ENCODE peak calls at places on chromosome 2, in six cellular contexts. One of them, this sample, is unnamed.

GRCh38 chr2:67145851-67146250 is 251.3 kb upstream of the ETAA1 start:
- DNase-seq in B cell: no peak
- DNase-seq in Daoy: no peak
- DNase-seq in AG04450: no peak
- DNase-seq in GM23338: no peak
- DNase-seq in HFFc6: no peak
- DNase-seq in this sample: no peak

GRCh38 chr2:70807102-70807827 is 13.1 kb downstream of the CLEC4F start:
- DNase-seq in B cell: no peak
- DNase-seq in Daoy: no peak
- DNase-seq in AG04450: no peak
- DNase-seq in GM23338: no peak
- DNase-seq in HFFc6: no peak
- DNase-seq in this sample: no peak

GRCh38 chr2:109238580-109238979 is 109.6 kb downstream of the SH3RF3 start:
- DNase-seq in B cell: peak; percentile 55
- DNase-seq in Daoy: peak; percentile 77
- DNase-seq in AG04450: peak; percentile 74
- DNase-seq in GM23338: no peak
- DNase-seq in HFFc6: peak; percentile 53
- DNase-seq in this sample: peak; percentile 90

GRCh38 chr2:154256136-154256535 is 384.4 kb downstream of the GALNT13 start:
- DNase-seq in B cell: no peak
- DNase-seq in Daoy: no peak
- DNase-seq in AG04450: no peak
- DNase-seq in GM23338: no peak
- DNase-seq in HFFc6: no peak
- DNase-seq in this sample: no peak

GRCh38 chr2:101775636-101776035 is 78.1 kb downstream of the MAP4K4 start:
- DNase-seq in B cell: no peak
- DNase-seq in Daoy: no peak
- DNase-seq in AG04450: no peak
- DNase-seq in GM23338: no peak
- DNase-seq in HFFc6: no peak
- DNase-seq in this sample: no peak

GRCh38 chr2:128557841-128558241 is 239.2 kb upstream of the HS6ST1 start:
- DNase-seq in B cell: no peak
- DNase-seq in Daoy: no peak
- DNase-seq in AG04450: no peak
- DNase-seq in GM23338: no peak
- DNase-seq in HFFc6: peak; percentile 3
- DNase-seq in this sample: peak; percentile 75

GRCh38 chr2:20634430-20635095 is 16.3 kb downstream of the HS1BP3 start:
- DNase-seq in B cell: no peak
- DNase-seq in Daoy: peak; percentile 58
- DNase-seq in AG04450: peak; percentile 32
- DNase-seq in GM23338: no peak
- DNase-seq in HFFc6: peak; percentile 56
- DNase-seq in this sample: peak; percentile 64

GRCh38 chr2:5444854-5445253 is 247.3 kb upstream of the SOX11 start:
- DNase-seq in B cell: no peak
- DNase-seq in Daoy: no peak
- DNase-seq in AG04450: no peak
- DNase-seq in GM23338: no peak
- DNase-seq in HFFc6: no peak
- DNase-seq in this sample: no peak

GRCh38 chr2:132270255-132270654 is 108.5 kb upstream of the ANKRD30BL start:
- DNase-seq in B cell: no peak
- DNase-seq in Daoy: no peak
- DNase-seq in AG04450: no peak
- DNase-seq in GM23338: no peak
- DNase-seq in HFFc6: no peak
- DNase-seq in this sample: no peak

GRCh38 chr2:219634951-219635751 is 7.7 kb downstream of the SLC4A3 start:
- DNase-seq in B cell: no peak
- DNase-seq in Daoy: no peak
- DNase-seq in AG04450: no peak
- DNase-seq in GM23338: no peak
- DNase-seq in HFFc6: no peak
- DNase-seq in this sample: no peak

GRCh38 chr2:222504714-222505113 is 80.4 kb downstream of the SGPP2 start:
- DNase-seq in B cell: peak; percentile 3
- DNase-seq in Daoy: no peak
- DNase-seq in AG04450: no peak
- DNase-seq in GM23338: no peak
- DNase-seq in HFFc6: no peak
- DNase-seq in this sample: no peak

GRCh38 chr2:96977631-96978195 is 8.7 kb downstream of the FAM178B start:
- DNase-seq in B cell: no peak
- DNase-seq in Daoy: peak; percentile 36
- DNase-seq in AG04450: no peak
- DNase-seq in GM23338: peak; percentile 37
- DNase-seq in HFFc6: peak; percentile 56
- DNase-seq in this sample: peak; percentile 54

GRCh38 chr2:173872714-173873113 is 92.5 kb downstream of the SP3 start:
- DNase-seq in B cell: no peak
- DNase-seq in Daoy: no peak
- DNase-seq in AG04450: no peak
- DNase-seq in GM23338: no peak
- DNase-seq in HFFc6: no peak
- DNase-seq in this sample: no peak

GRCh38 chr2:165725421-165725820 is 68.6 kb downstream of the GALNT3 start:
- DNase-seq in B cell: no peak
- DNase-seq in Daoy: peak; percentile 57
- DNase-seq in AG04450: peak; percentile 10
- DNase-seq in GM23338: no peak
- DNase-seq in HFFc6: peak; percentile 56
- DNase-seq in this sample: peak; percentile 74

GRCh38 chr2:179580378-179581146 is 280.9 kb downstream of the ZNF385B start:
- DNase-seq in B cell: no peak
- DNase-seq in Daoy: no peak
- DNase-seq in AG04450: no peak
- DNase-seq in GM23338: no peak
- DNase-seq in HFFc6: no peak
- DNase-seq in this sample: no peak

GRCh38 chr2:96191937-96192670 is 16.5 kb downstream of the STARD7 start:
- DNase-seq in B cell: no peak
- DNase-seq in Daoy: no peak
- DNase-seq in AG04450: no peak
- DNase-seq in GM23338: no peak
- DNase-seq in HFFc6: no peak
- DNase-seq in this sample: no peak

GRCh38 chr2:234412726-234413125 is 84.2 kb downstream of the ARL4C start:
- DNase-seq in B cell: no peak
- DNase-seq in Daoy: peak; percentile 77
- DNase-seq in AG04450: no peak
- DNase-seq in GM23338: no peak
- DNase-seq in HFFc6: no peak
- DNase-seq in this sample: peak; percentile 39

GRCh38 chr2:72154386-72154785 is 6.7 kb upstream of the CYP26B1 start:
- DNase-seq in B cell: no peak
- DNase-seq in Daoy: no peak
- DNase-seq in AG04450: no peak
- DNase-seq in GM23338: peak; percentile 40
- DNase-seq in HFFc6: no peak
- DNase-seq in this sample: no peak

GRCh38 chr2:128327180-128327964 is 8.7 kb upstream of the HS6ST1 start:
- DNase-seq in B cell: no peak
- DNase-seq in Daoy: no peak
- DNase-seq in AG04450: no peak
- DNase-seq in GM23338: no peak
- DNase-seq in HFFc6: no peak
- DNase-seq in this sample: no peak

GRCh38 chr2:142672698-142673097 is 204.8 kb upstream of the KYNU start:
- DNase-seq in B cell: no peak
- DNase-seq in Daoy: no peak
- DNase-seq in AG04450: no peak
- DNase-seq in GM23338: no peak
- DNase-seq in HFFc6: no peak
- DNase-seq in this sample: no peak

GRCh38 chr2:150030440-150030839 is 442.9 kb upstream of the MMADHC start:
- DNase-seq in B cell: no peak
- DNase-seq in Daoy: no peak
- DNase-seq in AG04450: no peak
- DNase-seq in GM23338: no peak
- DNase-seq in HFFc6: no peak
- DNase-seq in this sample: no peak

GRCh38 chr2:201185863-201186262 is 2.9 kb downstream of the CASP10 start:
- DNase-seq in B cell: peak; percentile 38
- DNase-seq in Daoy: no peak
- DNase-seq in AG04450: no peak
- DNase-seq in GM23338: no peak
- DNase-seq in HFFc6: no peak
- DNase-seq in this sample: no peak

GRCh38 chr2:37706784-37707183 is 35.3 kb upstream of the CDC42EP3 start:
- DNase-seq in B cell: no peak
- DNase-seq in Daoy: no peak
- DNase-seq in AG04450: no peak
- DNase-seq in GM23338: no peak
- DNase-seq in HFFc6: no peak
- DNase-seq in this sample: peak; percentile 20

GRCh38 chr2:100376836-100377235 is 40.6 kb downstream of the CHST10 start:
- DNase-seq in B cell: no peak
- DNase-seq in Daoy: no peak
- DNase-seq in AG04450: no peak
- DNase-seq in GM23338: no peak
- DNase-seq in HFFc6: no peak
- DNase-seq in this sample: no peak

GRCh38 chr2:197292614-197293013 is 18.0 kb downstream of the ANKRD44 start:
- DNase-seq in B cell: no peak
- DNase-seq in Daoy: no peak
- DNase-seq in AG04450: no peak
- DNase-seq in GM23338: no peak
- DNase-seq in HFFc6: no peak
- DNase-seq in this sample: no peak

GRCh38 chr2:168814939-168815907 is 12.8 kb downstream of the NOSTRIN start:
- DNase-seq in B cell: no peak
- DNase-seq in Daoy: no peak
- DNase-seq in AG04450: no peak
- DNase-seq in GM23338: no peak
- DNase-seq in HFFc6: no peak
- DNase-seq in this sample: no peak

GRCh38 chr2:96260404-96261260 is 5.2 kb downstream of the TMEM127 start:
- DNase-seq in B cell: peak; percentile 57
- DNase-seq in Daoy: peak; percentile 89
- DNase-seq in AG04450: peak; percentile 65
- DNase-seq in GM23338: peak; percentile 79
- DNase-seq in HFFc6: peak; percentile 85
- DNase-seq in this sample: peak; percentile 93

GRCh38 chr2:239991689-239992314 is 33.3 kb downstream of the NDUFA10 start:
- DNase-seq in B cell: peak; percentile 54
- DNase-seq in Daoy: peak; percentile 15
- DNase-seq in AG04450: peak; percentile 29
- DNase-seq in GM23338: peak; percentile 78
- DNase-seq in HFFc6: peak; percentile 59
- DNase-seq in this sample: peak; percentile 60

GRCh38 chr2:203722411-203722810 is 16.0 kb downstream of the CD28 start:
- DNase-seq in B cell: no peak
- DNase-seq in Daoy: no peak
- DNase-seq in AG04450: no peak
- DNase-seq in GM23338: no peak
- DNase-seq in HFFc6: peak; percentile 36
- DNase-seq in this sample: peak; percentile 53

GRCh38 chr2:202158796-202159195 is 79.6 kb downstream of the SUMO1 start:
- DNase-seq in B cell: no peak
- DNase-seq in Daoy: no peak
- DNase-seq in AG04450: no peak
- DNase-seq in GM23338: no peak
- DNase-seq in HFFc6: peak; percentile 16
- DNase-seq in this sample: peak; percentile 55

GRCh38 chr2:241777167-241777685 is 604 bp downstream of the GAL3ST2 start:
- DNase-seq in B cell: no peak
- DNase-seq in Daoy: no peak
- DNase-seq in AG04450: no peak
- DNase-seq in GM23338: no peak
- DNase-seq in HFFc6: no peak
- DNase-seq in this sample: no peak

GRCh38 chr2:38187416-38188127 is 111.6 kb upstream of the CYP1B1 start:
- DNase-seq in B cell: no peak
- DNase-seq in Daoy: peak; percentile 87
- DNase-seq in AG04450: peak; percentile 74
- DNase-seq in GM23338: no peak
- DNase-seq in HFFc6: peak; percentile 44
- DNase-seq in this sample: peak; percentile 35

GRCh38 chr2:26148501-26148900 is 24.4 kb upstream of the GAREM2 start:
- DNase-seq in B cell: no peak
- DNase-seq in Daoy: no peak
- DNase-seq in AG04450: no peak
- DNase-seq in GM23338: peak; percentile 53
- DNase-seq in HFFc6: no peak
- DNase-seq in this sample: peak; percentile 46

GRCh38 chr2:170771049-170771937 is 1.1 kb downstream of the ERICH2 start:
- DNase-seq in B cell: no peak
- DNase-seq in Daoy: no peak
- DNase-seq in AG04450: no peak
- DNase-seq in GM23338: peak; percentile 65
- DNase-seq in HFFc6: no peak
- DNase-seq in this sample: peak; percentile 3

GRCh38 chr2:127759931-127760330 is 51.0 kb downstream of the WDR33 start:
- DNase-seq in B cell: no peak
- DNase-seq in Daoy: no peak
- DNase-seq in AG04450: no peak
- DNase-seq in GM23338: no peak
- DNase-seq in HFFc6: no peak
- DNase-seq in this sample: peak; percentile 32

GRCh38 chr2:112606567-112606966 is 22.2 kb downstream of the CHCHD5 start:
- DNase-seq in B cell: no peak
- DNase-seq in Daoy: no peak
- DNase-seq in AG04450: no peak
- DNase-seq in GM23338: no peak
- DNase-seq in HFFc6: no peak
- DNase-seq in this sample: no peak

GRCh38 chr2:177332041-177332991 is 60.3 kb upstream of the AGPS start:
- DNase-seq in B cell: peak; percentile 73
- DNase-seq in Daoy: peak; percentile 46
- DNase-seq in AG04450: peak; percentile 62
- DNase-seq in GM23338: peak; percentile 80
- DNase-seq in HFFc6: peak; percentile 73
- DNase-seq in this sample: peak; percentile 82

GRCh38 chr2:88187038-88187676 is 17.0 kb downstream of the THNSL2 start:
- DNase-seq in B cell: peak; percentile 40
- DNase-seq in Daoy: peak; percentile 74
- DNase-seq in AG04450: no peak
- DNase-seq in GM23338: peak; percentile 96
- DNase-seq in HFFc6: peak; percentile 15
- DNase-seq in this sample: peak; percentile 61

GRCh38 chr2:31983762-31984467 is 26.9 kb downstream of the MEMO1 start:
- DNase-seq in B cell: no peak
- DNase-seq in Daoy: no peak
- DNase-seq in AG04450: no peak
- DNase-seq in GM23338: no peak
- DNase-seq in HFFc6: no peak
- DNase-seq in this sample: no peak

This sample was measured in EH.